ENCODE peak calls at places on chromosomes 11 and 22, in six cellular contexts. N is stomach, L is tibial nerve, F is heart left ventricle, C is gastrocnemius medialis, M is sigmoid colon. W is an unnamed sample.

GRCh38 chr22:35411112-35411511 is 11.2 kb downstream of the MCM5 start:
- DNase-seq in C (no peak), L (no peak), N (no peak), M (no peak), F (peak), W (no peak)

GRCh38 chr11:46977940-46978595 is 41.5 kb downstream of the CSTPP1 start:
- DNase-seq in N (no peak), C (no peak), F (no peak), L (no peak), M (no peak), W (no peak)

GRCh38 chr11:62599909-62600308 is 1.8 kb downstream of the MTA2 start:
- DNase-seq in L (no peak), N (no peak), C (no peak), M (no peak), F (no peak), W (no peak)

GRCh38 chr11:111097191-111097590 is 148.3 kb upstream of the POU2AF2 start:
- DNase-seq in N (peak), L (no peak), C (no peak), F (peak), M (no peak), W (peak)

GRCh38 chr22:27270818-27271510 is 530.6 kb downstream of the MN1 start:
- DNase-seq in N (no peak), C (no peak), M (no peak), L (no peak), F (peak), W (no peak)

GRCh38 chr11:125193158-125193557 is 28.6 kb downstream of the PKNOX2 start:
- DNase-seq in L (no peak), M (no peak), C (no peak), F (no peak), N (no peak), W (no peak)

GRCh38 chr11:27429740-27430451 is 42.7 kb downstream of the LGR4 start:
- DNase-seq in F (no peak), M (no peak), N (no peak), L (no peak), C (no peak), W (peak)

GRCh38 chr11:33970984-33971466 is 79.1 kb upstream of the LMO2 start:
- DNase-seq in F (peak), C (peak), M (peak), N (peak), L (no peak), W (peak)

GRCh38 chr11:120304526-120304925 is 20.6 kb upstream of the TLCD5 start:
- DNase-seq in M (no peak), C (no peak), F (no peak), N (no peak), L (no peak), W (no peak)

GRCh38 chr11:62443390-62444201 is 24.8 kb downstream of the SCGB1A1 start:
- DNase-seq in C (peak), N (no peak), L (peak), M (peak), F (peak), W (no peak)

GRCh38 chr22:43007519-43008102 is 7.3 kb downstream of the PACSIN2 start:
- DNase-seq in F (no peak), M (no peak), L (no peak), N (peak), C (no peak), W (no peak)

GRCh38 chr22:24761888-24762675 is 12.4 kb downstream of the PIWIL3 start:
- DNase-seq in L (no peak), C (no peak), M (no peak), N (peak), F (no peak), W (no peak)

GRCh38 chr11:62108971-62109391 is 14.8 kb upstream of the INCENP start:
- DNase-seq in N (no peak), L (no peak), C (no peak), M (no peak), F (no peak), W (no peak)

GRCh38 chr22:41092847-41093371 is 517 bp downstream of the EP300 start:
- DNase-seq in M (no peak), L (no peak), F (peak), C (no peak), N (peak), W (no peak)

GRCh38 chr11:65849771-65850216 is 8.2 kb downstream of the CFL1 start:
- DNase-seq in F (no peak), L (no peak), N (no peak), C (no peak), M (no peak), W (no peak)

GRCh38 chr11:66607126-66607834 is 9.2 kb upstream of the RBM14 start:
- DNase-seq in F (peak), N (peak), L (peak), C (no peak), M (peak), W (peak)

GRCh38 chr22:19343470-19343869 is 52.0 kb upstream of the CLTCL1 start:
- DNase-seq in L (no peak), N (no peak), M (no peak), F (no peak), C (no peak), W (no peak)

GRCh38 chr22:20866716-20867115 is 7.9 kb downstream of the SNAP29 start:
- DNase-seq in F (no peak), M (no peak), C (no peak), N (no peak), L (no peak), W (no peak)

GRCh38 chr11:93128574-93128973 is 69.2 kb downstream of the SLC36A4 start:
- DNase-seq in N (no peak), M (no peak), C (no peak), F (no peak), L (no peak), W (no peak)

GRCh38 chr11:93133710-93134109 is 64.1 kb downstream of the SLC36A4 start:
- DNase-seq in M (no peak), F (no peak), C (no peak), N (no peak), L (no peak), W (no peak)

DNA sequence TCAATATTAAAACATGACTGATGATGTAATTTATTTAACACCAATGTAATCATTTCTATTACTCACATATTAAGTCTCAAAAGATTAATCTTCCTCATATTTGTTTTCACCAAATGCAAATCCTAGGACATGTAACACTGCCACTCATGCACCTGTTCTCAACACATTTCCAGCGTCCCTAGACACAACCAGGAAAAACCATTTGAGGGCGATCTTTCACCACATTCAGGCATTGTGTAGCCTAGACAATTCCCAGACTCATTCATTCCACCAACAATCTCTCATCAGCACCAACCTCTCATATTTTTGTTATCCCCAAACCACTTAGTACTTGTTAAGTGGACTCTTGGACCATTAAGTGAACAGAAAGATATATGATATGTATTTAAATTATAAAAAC is 66.1 kb downstream of the SLC36A4 start:
- DNase-seq in L (no peak), F (no peak), N (no peak), C (no peak), M (no peak), W (no peak)
- TF ChIP-seq CTCF in L (no peak), F (peak), N (no peak), C (no peak), M (no peak), W (no peak)

DNA sequence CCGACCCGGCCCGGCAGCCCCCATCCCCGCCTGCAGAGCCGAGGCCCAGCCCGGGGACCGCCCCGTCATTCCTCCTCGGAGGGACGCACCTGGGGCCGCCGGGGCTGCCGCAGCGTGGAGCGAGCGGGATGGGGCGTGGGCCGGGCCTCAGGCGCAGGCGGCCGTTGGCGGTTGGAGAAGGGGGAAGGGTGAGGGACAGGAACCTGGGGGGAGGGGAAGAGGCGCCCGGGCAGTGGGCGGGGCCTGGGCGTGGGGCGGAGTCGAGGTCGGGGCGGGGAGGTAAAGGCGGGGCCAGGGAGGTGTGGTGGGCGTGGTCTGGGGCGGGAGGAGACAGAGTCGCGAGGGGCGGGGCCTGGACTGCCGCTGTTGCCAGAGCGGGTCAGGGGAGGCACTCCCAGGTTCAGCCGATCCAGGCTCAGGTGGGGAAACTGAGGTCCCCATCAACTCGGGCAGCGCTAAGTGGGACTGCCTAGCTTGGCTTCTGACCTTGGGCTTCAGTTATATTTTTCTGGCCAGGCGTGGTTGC is at the start of gene TESMIN:
- DNase-seq in M (peak), F (peak), N (peak), L (peak), C (peak), W (peak)
- TF ChIP-seq POLR2A in M (no peak), F (no peak), N (no peak), L (no peak), C (no peak), W (no peak)

DNA sequence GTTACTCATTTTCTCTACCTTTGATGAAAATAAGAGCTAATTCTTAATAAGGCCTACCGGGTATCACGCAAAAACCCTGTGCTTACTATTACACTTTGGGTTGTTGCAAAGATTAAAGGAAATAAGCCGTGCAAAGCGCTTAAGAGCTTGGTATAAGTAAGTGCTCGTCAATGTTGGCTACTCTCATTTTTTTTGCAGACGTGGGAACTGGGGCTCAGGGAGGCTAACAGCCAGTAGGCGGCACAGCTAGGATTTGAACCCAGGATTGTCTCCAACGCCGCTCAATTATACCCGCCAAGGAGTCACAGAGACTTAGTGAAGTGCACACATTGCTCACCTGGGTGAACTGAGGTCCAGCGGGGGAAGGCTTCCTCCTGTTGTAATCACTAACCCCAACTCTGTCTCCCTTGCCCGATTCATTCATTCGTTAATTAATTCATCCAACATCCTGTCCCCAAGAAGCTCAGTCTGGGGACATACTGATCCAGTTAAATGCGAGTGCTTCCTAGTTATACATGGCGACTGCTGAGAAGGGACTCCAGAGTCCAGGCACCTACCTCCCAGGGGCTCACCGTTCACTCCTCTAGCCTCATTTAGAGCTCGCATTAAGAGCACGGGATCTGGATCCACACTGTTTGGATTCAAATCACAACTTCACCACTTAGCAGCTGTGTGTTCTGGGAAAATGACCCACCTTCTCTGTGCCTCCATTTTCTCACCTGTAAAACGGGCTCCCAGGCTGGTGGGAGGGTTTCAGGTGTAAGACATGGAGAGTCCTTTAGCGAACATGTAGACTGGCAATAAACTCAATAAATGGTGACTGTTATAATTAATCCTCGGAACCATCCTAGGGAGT is 869 bp upstream of the MTFP1 start:
- DNase-seq in L (no peak), N (no peak), M (no peak), C (no peak), F (no peak), W (no peak)
- TF ChIP-seq CTCF in L (no peak), N (no peak), M (no peak), C (no peak), F (no peak), W (no peak)

GRCh38 chr11:2092464-2092910 is 46.7 kb downstream of the IGF2 start:
- DNase-seq in N (no peak), C (no peak), M (peak), F (peak), L (no peak), W (no peak)
- TF ChIP-seq POLR2A in N (no peak), C (no peak), M (no peak), F (no peak), L (no peak), W (no peak)

GRCh38 chr11:123517559-123518364 is 87.7 kb downstream of the GRAMD1B start:
- DNase-seq in F (no peak), M (no peak), L (no peak), C (no peak), N (no peak), W (no peak)
- TF ChIP-seq CTCF in F (no peak), M (no peak), L (no peak), C (no peak), N (no peak), W (no peak)

DNA sequence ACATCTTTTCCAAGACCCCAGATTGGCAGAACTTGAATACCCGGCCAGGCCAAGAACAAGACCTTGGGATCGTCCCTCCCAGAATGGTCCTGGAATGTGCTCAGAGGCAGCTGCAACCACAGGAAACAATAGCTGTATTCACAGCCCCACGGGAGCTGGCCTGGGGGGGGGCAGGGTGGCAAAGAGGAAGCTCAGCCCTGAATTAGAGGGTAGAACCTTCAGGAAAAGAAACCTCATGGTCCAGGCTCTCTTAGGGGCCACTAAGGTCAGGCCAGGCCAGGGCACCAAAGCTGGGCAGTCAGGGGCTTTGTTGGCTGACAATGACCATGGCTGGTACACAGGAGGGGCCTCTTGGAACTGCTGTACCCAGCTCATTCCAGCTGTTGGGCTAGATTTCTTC is 17.3 kb downstream of the RPL27A start:
- DNase-seq in C (no peak), N (no peak), F (no peak), L (peak), M (peak), W (no peak)
- TF ChIP-seq POLR2A in C (no peak), N (no peak), F (no peak), L (no peak), M (no peak), W (no peak)

GRCh38 chr22:31295831-31296230 is 3.5 kb upstream of the PIK3IP1 start:
- DNase-seq in M (no peak), F (no peak), C (no peak), L (no peak), N (no peak), W (no peak)

GRCh38 chr22:31291716-31292644 is at the start of gene PIK3IP1:
- DNase-seq in M (peak), N (peak), F (peak), L (peak), C (peak), W (peak)

GRCh38 chr22:31291403-31291715 is 929 bp downstream of the PIK3IP1 start:
- DNase-seq in N (no peak), L (no peak), C (no peak), F (no peak), M (no peak), W (no peak)

GRCh38 chr22:31296258-31296657 is 4.0 kb upstream of the PIK3IP1 start:
- DNase-seq in N (no peak), F (no peak), M (no peak), L (no peak), C (no peak), W (no peak)

DNA sequence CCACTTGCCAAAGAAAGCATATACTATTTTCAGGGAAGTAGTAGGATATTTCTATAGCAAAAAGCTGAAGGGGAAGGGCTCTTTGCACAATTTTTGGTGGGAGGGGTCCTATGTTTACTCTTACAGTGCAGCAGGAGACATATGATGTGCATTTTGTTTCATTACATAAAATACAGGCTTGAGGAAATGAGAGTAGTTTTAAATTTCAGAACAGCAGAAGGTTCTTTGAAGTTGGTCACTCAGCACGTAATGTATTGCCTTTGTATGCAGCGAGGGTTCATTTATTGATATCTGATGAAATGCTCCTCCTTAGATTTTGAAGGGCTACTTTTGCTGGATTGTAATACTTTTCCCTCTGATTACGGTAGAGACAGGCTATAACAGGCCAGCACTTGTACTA is 3.1 kb upstream of the PIK3IP1 start:
- DNase-seq in M (no peak), C (no peak), N (no peak), L (no peak), F (no peak), W (no peak)
- TF ChIP-seq CTCF in M (no peak), C (no peak), N (no peak), L (no peak), F (no peak), W (no peak)

GRCh38 chr22:49916851-49917250 is 1.4 kb downstream of the ALG12 start:
- DNase-seq in M (no peak), F (no peak), L (no peak), C (no peak), N (no peak), W (no peak)

GRCh38 chr22:49915610-49916009 is 2.6 kb downstream of the ALG12 start:
- DNase-seq in C (no peak), N (no peak), M (no peak), L (no peak), F (no peak), W (no peak)

GRCh38 chr22:49918911-49919881 is 762 bp downstream of the CRELD2 start:
- DNase-seq in C (no peak), L (no peak), M (no peak), F (no peak), N (no peak), W (no peak)

GRCh38 chr22:49920859-49921258 is 2.4 kb downstream of the CRELD2 start:
- DNase-seq in M (no peak), L (no peak), F (no peak), N (no peak), C (no peak), W (no peak)

GRCh38 chr22:49917997-49918910 is at the start of the genes ALG12 and CRELD2:
- DNase-seq in C (peak), F (peak), N (peak), L (peak), M (peak), W (peak)
- TF ChIP-seq POLR2A in C (peak), F (peak), N (no peak), L (peak), M (no peak), W (no peak)

GRCh38 chr22:39494471-39495120 is 7.5 kb upstream of the MIEF1 start:
- DNase-seq in M (no peak), N (no peak), C (no peak), L (no peak), F (no peak), W (no peak)
- TF ChIP-seq CTCF in M (no peak), N (no peak), C (no peak), L (no peak), F (no peak), W (no peak)

GRCh38 chr11:295351-296205 is 3.7 kb downstream of the IFITM5 start:
- DNase-seq in N (no peak), M (peak), F (peak), L (no peak), C (no peak), W (no peak)
- TF ChIP-seq POLR2A in N (no peak), M (no peak), F (no peak), L (no peak), C (no peak), W (no peak)

W was measured in breast epithelium.